ENCODE peak calls at places on chromosomes 3 and 15, in six cellular contexts. M is fibroblast of gingiva; J is activated naive CD4-positive, alpha-beta T cell treated with anti-CD3 and anti-CD28 coated beads, Interleukin-2, amount 50 U/mL, for 16 hours; B is CD4-positive, alpha-beta T cell; K is GM06990; T is OCI-M1. G is an unnamed sample.

GRCh38 chr3:53498993-53499641 is 4.7 kb downstream of the CACNA1D start:
- DNase-seq in K (no peak), B (no peak), J (no peak), M (no peak), T (no peak), G (no peak)

GRCh38 chr3:122936335-122936734 is 91.2 kb downstream of the SEMA5B start:
- DNase-seq in K (no peak), M (no peak), J (no peak), T (no peak), B (no peak), G (no peak)

GRCh38 chr3:84308379-84308778 is 650.4 kb upstream of the CADM2 start:
- DNase-seq in M (no peak), K (no peak), B (no peak), T (no peak), J (no peak), G (no peak)

GRCh38 chr3:89947357-89947954 is 840.0 kb downstream of the EPHA3 start:
- DNase-seq in J (no peak), K (no peak), M (peak; percentile 3), B (no peak), T (no peak), G (no peak)

GRCh38 chr15:41503669-41504010 is 10.0 kb downstream of the ITPKA start:
- DNase-seq in J (no peak), M (no peak), T (no peak), K (no peak), B (no peak), G (no peak)

GRCh38 chr15:92884459-92884812 is 15.7 kb upstream of the CHD2 start:
- DNase-seq in K (no peak), J (no peak), M (no peak), B (no peak), T (no peak), G (no peak)

GRCh38 chr3:177065285-177066028 is 131.8 kb downstream of the TBL1XR1 start:
- DNase-seq in J (no peak), M (peak; percentile 32), K (no peak), T (no peak), B (no peak), G (no peak)

GRCh38 chr3:78734048-78734637 is 1033.7 kb downstream of the ROBO1 start:
- DNase-seq in J (no peak), B (no peak), K (no peak), M (peak; percentile 84), T (no peak), G (peak; percentile 72)

GRCh38 chr3:11379238-11379823 is 107.1 kb downstream of the ATG7 start:
- DNase-seq in J (no peak), M (peak; percentile 50), T (peak; percentile 83), B (no peak), K (no peak), G (no peak)

GRCh38 chr3:177615015-177615414 is 417.7 kb upstream of the TBL1XR1 start:
- DNase-seq in B (no peak), J (no peak), M (peak; percentile 95), K (no peak), T (peak; percentile 89), G (peak; percentile 99)

GRCh38 chr3:72137865-72138861 is 353.2 kb upstream of the PROK2 start:
- DNase-seq in B (no peak), M (no peak), T (peak; percentile 35), J (peak; percentile 26), K (peak; percentile 42), G (no peak)

GRCh38 chr15:74425634-74426033 is 8.1 kb downstream of the SEMA7A start:
- DNase-seq in T (peak; percentile 19), B (no peak), K (no peak), M (no peak), J (no peak), G (no peak)

G was measured in astrocyte of the cerebellum.